ENCODE peak calls at places on chromosomes 2 and 18, in five cellular contexts. One of them, this sample, is unnamed.

GRCh38 chr2:18435425-18436037 is 124.9 kb downstream of the RDH14 start:
- DNase-seq in glutamatergic neuron: no peak
- DNase-seq in A549: peak
- DNase-seq in sigmoid colon: no peak
- DNase-seq in adrenal gland: peak
- DNase-seq in this sample: peak

GRCh38 chr2:170298115-170298514 is 120.2 kb downstream of the MYO3B start:
- DNase-seq in glutamatergic neuron: no peak
- DNase-seq in sigmoid colon: no peak
- DNase-seq in adrenal gland: no peak
- DNase-seq in A549: no peak
- DNase-seq in this sample: no peak

GRCh38 chr2:36329251-36329650 is 26.3 kb upstream of the CRIM1 start:
- DNase-seq in sigmoid colon: no peak
- DNase-seq in A549: no peak
- DNase-seq in glutamatergic neuron: no peak
- DNase-seq in adrenal gland: no peak
- DNase-seq in this sample: no peak

GRCh38 chr2:172120118-172120517 is 17.4 kb upstream of the DLX2 start:
- DNase-seq in A549: no peak
- DNase-seq in glutamatergic neuron: no peak
- DNase-seq in sigmoid colon: no peak
- DNase-seq in adrenal gland: no peak
- DNase-seq in this sample: no peak

GRCh38 chr2:73290049-73290839 is 3.1 kb downstream of the EGR4 start:
- DNase-seq in adrenal gland: peak
- DNase-seq in glutamatergic neuron: peak
- DNase-seq in sigmoid colon: no peak
- DNase-seq in A549: peak
- DNase-seq in this sample: peak

GRCh38 chr2:135820003-135820618 is 16.9 kb downstream of the LCT start:
- DNase-seq in adrenal gland: no peak
- DNase-seq in A549: no peak
- DNase-seq in glutamatergic neuron: no peak
- DNase-seq in sigmoid colon: no peak
- DNase-seq in this sample: no peak

GRCh38 chr2:76307495-76307894 is 596.8 kb upstream of the GCFC2 start:
- DNase-seq in adrenal gland: no peak
- DNase-seq in sigmoid colon: no peak
- DNase-seq in glutamatergic neuron: no peak
- DNase-seq in A549: no peak
- DNase-seq in this sample: no peak

GRCh38 chr2:70132244-70133126 is 45.2 kb downstream of the PCBP1 start:
- DNase-seq in sigmoid colon: no peak
- DNase-seq in A549: peak
- DNase-seq in glutamatergic neuron: no peak
- DNase-seq in adrenal gland: peak
- DNase-seq in this sample: no peak

GRCh38 chr2:240568678-240569522 is 616 bp downstream of the RNPEPL1 start:
- DNase-seq in sigmoid colon: peak
- DNase-seq in glutamatergic neuron: peak
- DNase-seq in A549: no peak
- DNase-seq in adrenal gland: peak
- DNase-seq in this sample: peak

GRCh38 chr18:69220529-69220928 is 180.2 kb upstream of the DOK6 start:
- DNase-seq in adrenal gland: no peak
- DNase-seq in A549: no peak
- DNase-seq in glutamatergic neuron: no peak
- DNase-seq in sigmoid colon: no peak
- DNase-seq in this sample: no peak

GRCh38 chr2:40033781-40034180 is 254.7 kb upstream of the THUMPD2 start:
- DNase-seq in adrenal gland: no peak
- DNase-seq in A549: no peak
- DNase-seq in glutamatergic neuron: no peak
- DNase-seq in sigmoid colon: no peak
- DNase-seq in this sample: no peak

GRCh38 chr18:23626451-23627279 is 36.0 kb downstream of the ANKRD29 start:
- DNase-seq in sigmoid colon: no peak
- DNase-seq in adrenal gland: no peak
- DNase-seq in A549: no peak
- DNase-seq in glutamatergic neuron: no peak
- DNase-seq in this sample: no peak

GRCh38 chr2:64404002-64404731 is 49.8 kb upstream of the LGALSL start:
- DNase-seq in adrenal gland: peak
- DNase-seq in glutamatergic neuron: no peak
- DNase-seq in sigmoid colon: peak
- DNase-seq in A549: no peak
- DNase-seq in this sample: peak

GRCh38 chr2:105794926-105795574 is 50.3 kb downstream of the NCK2 start:
- DNase-seq in A549: no peak
- DNase-seq in sigmoid colon: no peak
- DNase-seq in glutamatergic neuron: no peak
- DNase-seq in adrenal gland: no peak
- DNase-seq in this sample: no peak

GRCh38 chr2:23688486-23689130 is 238.3 kb downstream of the ATAD2B start:
- DNase-seq in A549: no peak
- DNase-seq in glutamatergic neuron: no peak
- DNase-seq in adrenal gland: no peak
- DNase-seq in sigmoid colon: no peak
- DNase-seq in this sample: no peak

GRCh38 chr2:197258580-197258979 is 52.0 kb downstream of the ANKRD44 start:
- DNase-seq in sigmoid colon: no peak
- DNase-seq in adrenal gland: no peak
- DNase-seq in A549: no peak
- DNase-seq in glutamatergic neuron: no peak
- DNase-seq in this sample: no peak

GRCh38 chr2:24613154-24613814 is 122.2 kb downstream of the NCOA1 start:
- DNase-seq in adrenal gland: no peak
- DNase-seq in sigmoid colon: no peak
- DNase-seq in glutamatergic neuron: no peak
- DNase-seq in A549: no peak
- DNase-seq in this sample: no peak

GRCh38 chr18:55982992-55983391 is 395.0 kb upstream of the TCF4 start:
- DNase-seq in adrenal gland: no peak
- DNase-seq in sigmoid colon: no peak
- DNase-seq in glutamatergic neuron: no peak
- DNase-seq in A549: no peak
- DNase-seq in this sample: no peak

GRCh38 chr2:24840164-24840869 is 47.1 kb downstream of the CENPO start:
- DNase-seq in A549: no peak
- DNase-seq in glutamatergic neuron: no peak
- DNase-seq in sigmoid colon: no peak
- DNase-seq in adrenal gland: no peak
- DNase-seq in this sample: no peak

GRCh38 chr2:195304310-195304709 is 352.7 kb upstream of the SLC39A10 start:
- DNase-seq in sigmoid colon: no peak
- DNase-seq in A549: no peak
- DNase-seq in adrenal gland: peak
- DNase-seq in glutamatergic neuron: no peak
- DNase-seq in this sample: no peak
- TF ChIP-seq CTCF in sigmoid colon: no peak
- TF ChIP-seq CTCF in A549: peak
- TF ChIP-seq CTCF in adrenal gland: no peak
- TF ChIP-seq CTCF in glutamatergic neuron: no peak
- TF ChIP-seq CTCF in this sample: no peak

GRCh38 chr2:177391822-177392372 is 676 bp upstream of the AGPS start:
- DNase-seq in A549: no peak
- DNase-seq in sigmoid colon: no peak
- DNase-seq in adrenal gland: no peak
- DNase-seq in glutamatergic neuron: no peak
- DNase-seq in this sample: no peak

GRCh38 chr2:177394622-177395021 is 2.0 kb downstream of the AGPS start:
- DNase-seq in sigmoid colon: no peak
- DNase-seq in glutamatergic neuron: no peak
- DNase-seq in A549: no peak
- DNase-seq in adrenal gland: no peak
- DNase-seq in this sample: no peak

GRCh38 chr2:177393824-177394614 is 1.4 kb downstream of the AGPS start:
- DNase-seq in adrenal gland: no peak
- DNase-seq in A549: no peak
- DNase-seq in sigmoid colon: no peak
- DNase-seq in glutamatergic neuron: no peak
- DNase-seq in this sample: no peak

GRCh38 chr2:177393381-177393780 is 808 bp downstream of the AGPS start:
- DNase-seq in A549: no peak
- DNase-seq in glutamatergic neuron: no peak
- DNase-seq in sigmoid colon: no peak
- DNase-seq in adrenal gland: no peak
- DNase-seq in this sample: no peak

DNA sequence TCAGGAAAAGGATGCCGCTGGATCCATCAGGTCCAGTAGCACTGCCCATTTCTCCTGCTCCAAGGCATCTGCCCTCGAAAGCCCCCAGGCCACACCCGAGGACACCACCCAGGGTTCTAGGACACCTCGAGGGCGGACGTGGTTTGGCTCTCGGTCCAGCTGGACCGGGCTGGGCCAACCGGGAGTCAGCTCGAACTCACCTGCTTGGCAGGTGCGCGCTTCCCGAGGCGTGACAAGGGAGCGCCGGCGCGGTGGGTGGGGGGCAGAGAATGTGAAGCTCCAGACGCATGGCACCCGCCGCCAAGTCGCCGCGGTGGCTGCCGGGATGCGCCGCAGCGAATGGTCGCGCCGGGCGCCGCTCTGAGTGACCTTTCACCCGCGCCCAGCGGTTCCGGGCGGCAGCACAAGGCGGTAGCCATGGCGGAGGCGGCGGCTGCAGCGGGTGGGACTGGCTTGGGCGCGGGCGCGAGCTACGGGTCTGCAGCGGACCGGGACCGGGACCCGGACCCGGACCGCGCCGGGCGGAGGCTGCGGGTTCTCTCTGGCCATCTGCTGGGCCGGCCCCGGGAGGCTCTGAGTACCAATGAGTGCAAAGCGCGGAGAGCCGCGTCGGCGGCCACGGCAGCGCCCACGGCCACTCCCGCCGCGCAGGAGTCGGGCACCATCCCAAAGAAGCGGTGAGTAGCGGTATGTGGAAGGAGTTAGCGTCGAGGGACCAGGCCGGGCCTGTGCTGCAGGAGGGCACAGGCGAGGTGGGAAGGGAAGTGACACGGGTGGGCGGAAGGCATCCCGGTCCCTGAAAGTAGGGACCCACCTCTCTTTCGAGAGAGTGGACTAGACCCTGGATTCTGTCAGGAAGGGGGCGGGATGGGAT is at the start of gene AGPS:
- DNase-seq in sigmoid colon: peak
- DNase-seq in A549: peak
- DNase-seq in glutamatergic neuron: peak
- DNase-seq in adrenal gland: peak
- DNase-seq in this sample: peak
- TF ChIP-seq CTCF in sigmoid colon: peak
- TF ChIP-seq CTCF in A549: no peak
- TF ChIP-seq CTCF in glutamatergic neuron: peak
- TF ChIP-seq CTCF in adrenal gland: peak
- TF ChIP-seq CTCF in this sample: no peak

GRCh38 chr2:71784734-71785549 is 331.6 kb downstream of the DYSF start:
- DNase-seq in A549: peak
- DNase-seq in adrenal gland: peak
- DNase-seq in glutamatergic neuron: no peak
- DNase-seq in sigmoid colon: no peak
- DNase-seq in this sample: no peak
- TF ChIP-seq CTCF in A549: no peak
- TF ChIP-seq CTCF in adrenal gland: no peak
- TF ChIP-seq CTCF in glutamatergic neuron: no peak
- TF ChIP-seq CTCF in sigmoid colon: no peak
- TF ChIP-seq CTCF in this sample: no peak

GRCh38 chr2:173963817-173964564 is 1.2 kb downstream of the SP3 start:
- DNase-seq in A549: peak
- DNase-seq in adrenal gland: peak
- DNase-seq in glutamatergic neuron: peak
- DNase-seq in sigmoid colon: peak
- DNase-seq in this sample: peak

GRCh38 chr2:173962583-173963110 is 2.5 kb downstream of the SP3 start:
- DNase-seq in adrenal gland: no peak
- DNase-seq in glutamatergic neuron: no peak
- DNase-seq in A549: no peak
- DNase-seq in sigmoid colon: no peak
- DNase-seq in this sample: no peak

GRCh38 chr2:173964565-173965371 is 405 bp downstream of the SP3 start:
- DNase-seq in A549: no peak
- DNase-seq in glutamatergic neuron: peak
- DNase-seq in adrenal gland: peak
- DNase-seq in sigmoid colon: peak
- DNase-seq in this sample: peak

GRCh38 chr2:173962036-173962435 is 3.1 kb downstream of the SP3 start:
- DNase-seq in sigmoid colon: no peak
- DNase-seq in glutamatergic neuron: no peak
- DNase-seq in adrenal gland: no peak
- DNase-seq in A549: no peak
- DNase-seq in this sample: no peak

GRCh38 chr2:173963323-173963816 is 1.8 kb downstream of the SP3 start:
- DNase-seq in A549: peak
- DNase-seq in glutamatergic neuron: no peak
- DNase-seq in sigmoid colon: peak
- DNase-seq in adrenal gland: peak
- DNase-seq in this sample: no peak
- TF ChIP-seq CTCF in A549: peak
- TF ChIP-seq CTCF in glutamatergic neuron: peak
- TF ChIP-seq CTCF in sigmoid colon: peak
- TF ChIP-seq CTCF in adrenal gland: peak
- TF ChIP-seq CTCF in this sample: no peak

GRCh38 chr2:41932241-41933034 is 115.4 kb upstream of the PKDCC start:
- DNase-seq in sigmoid colon: peak
- DNase-seq in glutamatergic neuron: no peak
- DNase-seq in A549: no peak
- DNase-seq in adrenal gland: peak
- DNase-seq in this sample: no peak
- TF ChIP-seq CTCF in sigmoid colon: no peak
- TF ChIP-seq CTCF in glutamatergic neuron: no peak
- TF ChIP-seq CTCF in A549: no peak
- TF ChIP-seq CTCF in adrenal gland: no peak
- TF ChIP-seq CTCF in this sample: no peak

GRCh38 chr2:167842047-167842446 is 405.3 kb downstream of the STK39 start:
- DNase-seq in sigmoid colon: no peak
- DNase-seq in adrenal gland: no peak
- DNase-seq in A549: no peak
- DNase-seq in glutamatergic neuron: no peak
- DNase-seq in this sample: no peak

GRCh38 chr2:167843657-167844056 is 403.7 kb downstream of the STK39 start:
- DNase-seq in glutamatergic neuron: no peak
- DNase-seq in sigmoid colon: no peak
- DNase-seq in adrenal gland: no peak
- DNase-seq in A549: no peak
- DNase-seq in this sample: no peak

GRCh38 chr2:167843203-167843602 is 404.2 kb downstream of the STK39 start:
- DNase-seq in sigmoid colon: no peak
- DNase-seq in glutamatergic neuron: no peak
- DNase-seq in adrenal gland: no peak
- DNase-seq in A549: no peak
- DNase-seq in this sample: no peak

GRCh38 chr2:167844714-167845530 is 402.5 kb downstream of the STK39 start:
- DNase-seq in adrenal gland: no peak
- DNase-seq in A549: no peak
- DNase-seq in sigmoid colon: no peak
- DNase-seq in glutamatergic neuron: peak
- DNase-seq in this sample: peak
- TF ChIP-seq CTCF in adrenal gland: no peak
- TF ChIP-seq CTCF in A549: no peak
- TF ChIP-seq CTCF in sigmoid colon: no peak
- TF ChIP-seq CTCF in glutamatergic neuron: no peak
- TF ChIP-seq CTCF in this sample: no peak